ENCODE peak calls at places on chromosomes 13 and 19, in five cellular contexts. Q is CD4-positive, alpha-beta memory T cell; T is body of pancreas; A is adrenal gland; I is A549. L is an unnamed sample.

GRCh38 chr19:15452111-15453047 is 2.6 kb upstream of the WIZ start:
- DNase-seq in Q (no peak), T (peak), A (peak), I (peak), L (peak)

GRCh38 chr19:18633321-18633720 is 3.5 kb upstream of the KLHL26 start:
- DNase-seq in Q (no peak), T (peak), A (no peak), I (no peak), L (peak)

GRCh38 chr13:60629158-60629557 is 232.1 kb downstream of the TDRD3 start:
- DNase-seq in Q (no peak), T (no peak), A (no peak), I (no peak), L (no peak)

GRCh38 chr13:101916108-101916757 is 463.8 kb downstream of the ITGBL1 start:
- DNase-seq in Q (no peak), T (peak), A (no peak), I (peak), L (no peak)

GRCh38 chr19:30226464-30227070 is 145.6 kb upstream of the ZNF536 start:
- DNase-seq in Q (no peak), T (no peak), A (peak), I (peak), L (no peak)

GRCh38 chr19:56167064-56167578 is 8.7 kb upstream of the GALP start:
- DNase-seq in Q (no peak), T (no peak), A (no peak), I (no peak), L (no peak)

GRCh38 chr13:43934273-43934672 is 54.6 kb downstream of the LACC1 start:
- DNase-seq in Q (no peak), T (no peak), A (no peak), I (no peak), L (no peak)

GRCh38 chr13:39942901-39943273 is 287.4 kb downstream of the COG6 start:
- DNase-seq in Q (peak), T (peak), A (peak), I (peak), L (peak)

DNA sequence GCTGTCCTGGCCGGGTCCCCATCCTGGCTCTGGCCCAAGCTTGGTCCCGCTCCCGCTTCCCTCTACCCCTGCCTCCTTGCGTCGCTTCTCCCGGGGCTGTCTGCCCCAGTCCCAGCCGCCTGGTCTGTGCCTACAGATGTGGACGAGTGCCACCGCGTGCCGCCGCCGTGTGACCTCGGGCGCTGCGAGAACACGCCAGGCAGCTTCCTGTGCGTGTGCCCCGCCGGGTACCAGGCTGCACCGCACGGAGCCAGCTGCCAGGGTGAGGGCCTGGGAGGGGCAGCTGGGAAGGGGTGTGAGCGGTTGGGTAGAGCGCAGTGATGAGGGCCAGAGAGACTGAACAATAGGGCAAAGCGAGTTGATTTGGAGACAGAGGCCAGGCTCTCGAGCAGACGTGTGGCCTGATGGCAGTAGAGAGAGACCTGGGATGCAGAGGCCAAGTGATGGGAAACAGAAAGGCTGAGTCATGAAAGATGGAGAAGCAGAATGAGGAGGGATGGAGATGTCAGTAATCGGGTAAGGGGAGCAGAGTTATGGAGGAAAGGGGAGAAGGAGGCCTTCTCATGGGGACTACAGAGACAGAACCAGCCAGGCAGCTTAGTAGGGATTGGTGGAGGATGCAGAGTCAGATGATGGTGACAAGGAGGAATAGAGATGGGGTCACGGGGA is 9.4 kb downstream of the LTBP4 start:
- DNase-seq in Q (peak), T (peak), A (peak), I (no peak), L (peak)
- H3K4me3 ChIP-seq in Q (peak), T (no peak), A (peak), I (no peak), L (peak)

GRCh38 chr19:46863818-46864629 is 3.2 kb downstream of the ARHGAP35 start:
- DNase-seq in Q (no peak), T (peak), A (no peak), I (no peak), L (peak)
- H3K4me3 ChIP-seq in Q (no peak), T (no peak), A (peak), I (peak), L (peak)

DNA sequence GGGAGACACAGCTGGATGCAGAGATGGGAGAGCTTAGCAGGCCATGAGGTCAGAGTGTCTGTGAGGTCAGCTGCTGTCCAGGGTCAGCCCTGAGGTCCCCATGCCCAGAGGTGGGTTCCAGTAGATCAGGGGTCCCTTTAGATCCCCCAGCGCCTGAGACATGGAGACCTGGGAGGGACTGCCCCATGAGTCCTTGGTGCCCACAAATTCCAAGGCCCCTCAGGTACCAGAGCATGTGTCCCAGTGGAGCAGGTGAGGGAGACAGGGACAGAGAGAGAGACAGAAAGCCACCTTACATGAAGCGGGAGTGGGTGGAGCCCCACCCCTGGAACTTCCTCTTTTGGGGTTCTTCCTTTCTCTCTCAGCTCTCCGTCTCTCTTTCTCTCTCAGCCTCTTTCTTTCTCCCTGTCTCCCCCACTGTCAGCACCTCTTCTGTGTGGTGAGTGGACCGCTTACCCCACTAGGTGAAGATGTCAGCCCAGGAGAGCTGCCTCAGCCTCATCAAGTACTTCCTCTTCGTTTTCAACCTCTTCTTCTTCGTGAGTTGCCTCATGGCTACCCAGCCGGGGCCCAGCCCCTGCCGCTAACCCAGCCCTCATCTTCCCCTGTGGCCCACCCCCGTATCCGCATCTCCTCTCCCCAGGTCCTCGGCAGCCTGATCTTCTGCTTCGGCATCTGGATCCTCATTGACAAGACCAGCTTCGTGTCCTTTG is at the start of gene CD37:
- DNase-seq in Q (peak), T (no peak), A (no peak), I (no peak), L (peak)
- H3K4me3 ChIP-seq in Q (peak), T (no peak), A (peak), I (no peak), L (peak)

GRCh38 chr19:1171755-1172352 is 2.2 kb downstream of the SBNO2 start:
- DNase-seq in Q (no peak), T (no peak), A (peak), I (no peak), L (no peak)
- H3K4me3 ChIP-seq in Q (no peak), T (no peak), A (peak), I (peak), L (no peak)

DNA sequence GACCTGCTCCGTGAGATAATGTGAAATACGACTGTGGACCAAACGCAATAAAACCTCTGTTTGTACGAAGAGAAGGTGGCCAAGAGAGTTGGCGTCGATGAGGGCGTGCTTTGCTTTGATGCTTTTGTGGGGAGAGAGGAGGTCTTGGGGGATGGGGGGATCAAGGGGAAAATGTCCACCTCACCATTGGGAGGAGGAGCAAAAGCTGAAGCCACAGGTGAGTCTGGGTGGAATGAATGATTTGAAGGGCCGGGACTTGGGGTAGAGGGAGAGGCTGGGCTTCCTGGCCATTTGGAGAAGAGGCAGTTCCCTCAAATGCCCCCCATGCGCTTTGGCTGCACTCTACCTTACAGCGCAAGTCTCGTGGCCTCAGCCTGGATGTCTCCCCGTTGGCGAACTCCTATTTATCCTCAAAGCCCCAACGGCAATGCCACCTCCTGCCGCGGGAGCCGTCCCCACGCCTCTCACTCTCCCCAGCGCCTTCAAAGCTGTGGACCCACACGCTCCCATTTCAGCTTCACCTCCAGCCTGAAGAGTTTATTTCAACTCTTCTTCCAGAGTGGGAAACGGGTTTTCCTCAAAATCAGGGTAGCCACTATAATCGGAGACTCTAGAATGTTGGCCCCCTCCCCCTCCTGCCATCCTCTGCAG is 787 bp upstream of the ABCA7 start:
- DNase-seq in Q (no peak), T (no peak), A (no peak), I (no peak), L (no peak)
- H3K4me3 ChIP-seq in Q (peak), T (no peak), A (no peak), I (no peak), L (no peak)

L was measured in small intestine.